ENCODE peak calls at places on chromosome 7, in ten cellular contexts. M is mammary epithelial cell, W is psoas muscle, G is heart left ventricle, Z is right lobe of liver, F is body of pancreas, N is cardiac muscle cell, E is ovary, S is stomach, C is heart right ventricle. X is an unnamed sample. For H3K4me1, the result is how much of the 10 kb centered on the place peaks cover.

GRCh38 chr7:72408966-72409637 is 3.0 kb downstream of the CALN1 start:
- DNase-seq in M (no peak), W (no peak), G (no peak), Z (no peak), F (no peak), N (no peak), E (no peak), S (no peak), C (no peak), X (no peak)

GRCh38 chr7:85102813-85103350 is 84.0 kb downstream of the SEMA3D start:
- DNase-seq in M (no peak), W (no peak), G (no peak), Z (no peak), F (no peak), N (peak), E (no peak), S (no peak), C (no peak), X (no peak)

GRCh38 chr7:22251906-22252495 is 105.0 kb downstream of the RAPGEF5 start:
- DNase-seq in M (no peak), W (no peak), G (no peak), Z (no peak), F (no peak), N (no peak), E (no peak), S (no peak), C (no peak), X (no peak)

GRCh38 chr7:155947051-155947450 is 134.8 kb upstream of the SHH start:
- DNase-seq in M (no peak), W (no peak), G (no peak), Z (no peak), F (no peak), N (no peak), E (no peak), S (peak), C (no peak), X (no peak)

GRCh38 chr7:7567898-7568531 is 1.3 kb downstream of the MIOS start:
- DNase-seq in M (no peak), W (no peak), G (no peak), Z (no peak), F (no peak), N (no peak), E (no peak), S (no peak), C (no peak), X (no peak)

GRCh38 chr7:90579181-90579688 is 16.9 kb upstream of the CDK14 start:
- DNase-seq in M (peak), W (no peak), G (no peak), Z (no peak), F (no peak), N (peak), E (no peak), S (no peak), C (no peak), X (no peak)

GRCh38 chr7:6273380-6273837 is 985 bp upstream of the CYTH3 start:
- DNase-seq in M (no peak), W (peak), G (no peak), Z (peak), F (peak), N (no peak), E (peak), S (no peak), C (no peak), X (peak)

GRCh38 chr7:85927226-85927625 is 716.5 kb upstream of the GRM3 start:
- DNase-seq in M (no peak), W (no peak), G (no peak), Z (no peak), F (no peak), N (no peak), E (no peak), S (no peak), C (no peak), X (no peak)

GRCh38 chr7:51079494-51079893 is 237.1 kb downstream of the COBL start:
- DNase-seq in M (peak), W (no peak), G (no peak), Z (no peak), F (peak), N (no peak), E (no peak), S (no peak), C (no peak), X (no peak)

GRCh38 chr7:77877800-77878199 is 79.2 kb downstream of the PHTF2 start:
- DNase-seq in M (no peak), W (no peak), G (no peak), Z (no peak), F (no peak), N (no peak), E (no peak), S (no peak), C (no peak), X (no peak)

GRCh38 chr7:49660170-49660783 is 113.2 kb upstream of the VWC2 start:
- DNase-seq in M (no peak), W (no peak), G (no peak), Z (no peak), F (no peak), N (no peak), E (no peak), S (no peak), C (no peak), X (no peak)

GRCh38 chr7:115299379-115300038 is 377.6 kb downstream of the MDFIC start:
- DNase-seq in M (no peak), W (no peak), G (no peak), Z (no peak), F (no peak), N (no peak), E (no peak), S (no peak), C (no peak), X (no peak)

GRCh38 chr7:103504505-103505135 is 58.6 kb upstream of the SLC26A5 start:
- DNase-seq in M (no peak), W (no peak), G (no peak), Z (no peak), F (no peak), N (no peak), E (no peak), S (no peak), C (no peak), X (no peak)

GRCh38 chr7:66553001-66553400 is 75.7 kb upstream of the KCTD7 start:
- DNase-seq in M (no peak), W (no peak), G (no peak), Z (no peak), F (no peak), N (no peak), E (no peak), S (no peak), C (no peak), X (no peak)

DNA sequence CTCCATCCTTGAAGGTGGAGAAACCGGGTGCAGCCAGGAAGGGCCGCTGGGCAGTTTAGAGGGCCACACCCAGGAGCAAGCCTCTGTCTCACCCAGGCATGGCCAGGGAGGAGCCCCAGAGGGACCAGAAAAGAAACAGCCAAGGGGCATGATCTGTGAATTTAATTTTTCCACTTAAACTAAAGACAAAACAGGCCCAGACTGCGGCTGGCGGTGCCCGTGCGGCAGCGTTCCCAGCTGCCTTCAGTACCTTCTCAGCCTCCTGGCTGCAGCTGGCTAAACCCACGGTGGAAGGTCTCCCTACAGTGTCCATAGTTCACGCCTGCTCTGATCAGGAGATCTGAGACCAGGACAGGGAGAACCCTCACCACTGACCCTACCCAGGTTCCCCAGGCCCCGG is 12.9 kb downstream of the UNCX start:
- DNase-seq in M (no peak), W (no peak), G (no peak), Z (no peak), F (no peak), N (no peak), E (no peak), S (no peak), C (no peak), X (no peak)
- H3K4me1 ChIP-seq in M (under half), W (under half), G (under half), Z (under half), F (under half), N (under half), E (under half), S (under half), C (under half), X (under half)

GRCh38 chr7:35253680-35254495 is at the start of gene TBX20:
- DNase-seq in M (no peak), W (peak), G (peak), Z (no peak), F (peak), N (peak), E (no peak), S (peak), C (peak), X (peak)
- H3K4me3 ChIP-seq in M (no peak), W (peak), G (peak), Z (peak), F (no peak), N (peak), E (peak), S (peak), C (peak), X (peak)

GRCh38 chr7:99459087-99459486 is 6.9 kb downstream of the ATP5MF start:
- DNase-seq in M (no peak), W (no peak), G (no peak), Z (no peak), F (no peak), N (peak), E (no peak), S (no peak), C (no peak), X (peak)

GRCh38 chr7:99456288-99456687 is 9.7 kb downstream of the ATP5MF start:
- DNase-seq in M (no peak), W (no peak), G (no peak), Z (no peak), F (no peak), N (no peak), E (no peak), S (no peak), C (no peak), X (no peak)

GRCh38 chr7:99455874-99456273 is 10.1 kb downstream of the ATP5MF start:
- DNase-seq in M (no peak), W (no peak), G (no peak), Z (no peak), F (no peak), N (no peak), E (no peak), S (no peak), C (no peak), X (no peak)

GRCh38 chr7:99457646-99458493 is 8.1 kb downstream of the ATP5MF start:
- DNase-seq in M (no peak), W (no peak), G (no peak), Z (no peak), F (no peak), N (no peak), E (no peak), S (no peak), C (no peak), X (no peak)

DNA sequence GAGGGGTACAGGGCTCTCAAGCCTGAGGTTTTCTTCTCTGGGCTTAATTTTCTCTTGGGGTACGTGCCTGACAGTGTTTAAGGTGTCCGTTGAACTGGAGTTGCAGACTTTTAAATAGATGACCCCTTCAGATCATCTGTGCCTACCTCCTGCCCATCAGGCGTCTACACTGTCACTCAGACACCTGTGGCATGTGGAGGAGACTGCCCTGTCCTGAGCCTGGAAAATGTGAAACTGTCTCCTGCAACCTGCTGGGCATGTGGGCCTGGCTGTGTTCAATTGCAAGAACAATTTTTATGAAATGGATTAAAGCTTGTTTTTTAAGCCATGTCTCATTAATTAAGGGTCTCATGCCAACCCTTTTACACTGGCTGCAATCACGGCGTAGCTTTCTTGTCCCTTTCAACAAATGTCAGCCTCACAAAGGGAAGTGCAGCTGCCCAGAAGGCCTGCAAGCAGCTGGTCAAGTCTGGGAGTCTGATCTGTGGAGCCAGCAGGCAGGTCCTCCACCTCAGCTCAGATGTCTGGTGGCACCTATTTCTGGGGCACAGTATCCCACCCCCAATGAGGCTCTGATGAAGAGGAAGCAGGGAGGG is 8.8 kb downstream of the ATP5MF start:
- DNase-seq in M (no peak), W (no peak), G (no peak), Z (no peak), F (no peak), N (no peak), E (no peak), S (no peak), C (no peak), X (no peak)
- TF ChIP-seq CTCF in M (no peak), W (no peak), G (no peak), Z (no peak), F (no peak), N (no peak), E (no peak), S (no peak), C (no peak), X (no peak)

DNA sequence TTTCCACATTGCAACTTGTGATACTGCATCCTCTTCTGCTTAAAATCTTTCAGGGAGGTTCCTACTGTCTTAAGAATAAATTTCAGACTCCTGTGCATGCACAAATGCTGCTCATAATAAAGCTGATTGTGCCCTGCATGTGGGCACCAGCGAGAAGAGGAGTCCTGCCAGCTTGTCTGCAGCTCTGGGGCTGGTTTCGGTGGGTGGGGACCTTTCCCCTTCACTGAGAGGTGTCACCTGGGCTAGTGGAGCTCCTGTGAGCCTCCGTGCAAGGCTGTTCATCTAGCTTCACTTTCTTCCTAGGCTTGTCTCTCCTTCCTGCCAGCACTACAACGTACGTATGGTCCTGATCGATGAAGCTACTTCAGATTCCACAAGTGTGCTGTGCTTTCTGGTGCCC is 45.0 kb downstream of the SDK1 start:
- DNase-seq in M (no peak), W (no peak), G (no peak), Z (no peak), F (no peak), N (no peak), E (no peak), S (no peak), C (no peak), X (no peak)
- H3K4me1 ChIP-seq in M (under half), W (under half), G (under half), Z (under half), F (under half), N (under half), E (under half), S (under half), C (under half), X (under half)

DNA sequence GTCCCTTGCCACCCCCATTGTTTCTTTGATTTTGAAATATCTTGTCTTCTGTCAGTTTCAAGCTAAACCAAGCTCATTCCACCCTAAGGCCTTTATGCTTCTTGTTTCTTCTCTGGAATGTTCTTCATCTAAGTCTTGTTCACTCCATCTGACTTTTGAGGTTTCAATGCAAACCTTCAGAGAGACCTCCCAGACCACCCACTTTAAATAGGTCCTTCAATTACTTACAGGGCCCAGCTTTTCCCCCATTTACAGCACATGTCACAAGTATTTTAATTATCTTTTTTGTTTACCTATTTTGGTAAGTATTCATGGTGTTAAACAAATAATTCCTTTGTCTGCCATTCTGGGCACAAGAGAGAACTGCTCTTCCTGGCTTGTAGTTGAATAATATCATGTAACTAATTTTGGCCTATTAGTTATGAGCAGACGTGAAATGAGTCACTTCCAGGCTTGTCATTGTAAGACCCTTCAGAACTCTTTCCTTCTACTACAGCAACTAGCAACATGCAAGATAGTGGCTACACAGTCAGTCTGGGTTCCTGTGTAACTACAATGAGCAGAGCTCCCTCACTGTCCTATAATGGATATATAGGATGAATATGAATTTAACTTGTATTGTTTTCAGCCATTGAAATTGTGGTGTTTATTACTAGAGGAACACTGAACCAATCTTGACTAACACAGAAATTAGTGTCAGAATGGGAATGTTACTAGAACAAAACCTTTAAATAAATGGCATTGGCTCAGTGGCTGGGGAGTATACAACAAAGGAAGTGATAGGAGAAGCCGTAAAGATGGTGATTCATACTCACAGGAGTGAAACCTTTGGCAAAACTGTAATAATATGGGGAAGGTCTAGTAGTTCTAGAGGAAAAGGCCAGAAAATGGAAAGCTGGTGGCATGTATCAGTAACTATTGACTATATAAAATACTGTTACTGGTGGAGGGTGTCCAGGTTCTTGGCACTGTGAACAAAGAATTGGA is 2.8 kb upstream of the MTPN start:
- DNase-seq in M (peak), W (no peak), G (peak), Z (no peak), F (no peak), N (peak), E (no peak), S (no peak), C (no peak), X (no peak)
- H3K4me3 ChIP-seq in M (peak), W (no peak), G (no peak), Z (no peak), F (no peak), N (no peak), E (no peak), S (no peak), C (no peak), X (no peak)

DNA sequence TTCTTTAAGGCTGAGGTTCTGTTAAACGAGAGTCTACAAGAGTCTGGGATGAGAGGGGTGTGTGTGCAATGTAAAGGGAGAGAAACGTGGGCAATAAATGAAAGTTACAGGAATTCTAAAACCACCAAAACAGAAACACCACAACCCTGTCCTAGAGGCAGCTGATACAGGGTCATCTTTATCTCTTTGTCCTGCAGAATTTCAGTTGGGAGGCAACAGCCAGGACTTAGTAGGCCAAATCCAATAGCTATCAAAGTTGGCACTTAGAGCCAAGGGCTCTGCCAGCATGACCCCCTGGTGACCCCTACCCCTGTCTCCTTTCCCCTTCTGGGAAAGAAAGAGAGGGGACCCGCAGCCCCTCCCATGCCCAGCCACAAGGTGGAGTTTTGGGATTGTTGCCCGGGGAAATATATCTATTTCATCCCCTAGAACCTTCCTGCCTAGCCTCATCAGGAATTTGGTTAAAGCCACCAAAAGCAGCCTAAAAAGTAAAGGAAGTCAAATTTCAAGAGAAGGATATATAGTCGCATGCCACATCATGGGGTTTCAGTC is 85.2 kb downstream of the OSBPL3 start:
- DNase-seq in M (no peak), W (no peak), G (no peak), Z (no peak), F (no peak), N (no peak), E (peak), S (no peak), C (no peak), X (peak)
- TF ChIP-seq CTCF in M (peak), W (peak), G (peak), Z (peak), F (no peak), N (peak), E (no peak), S (no peak), C (peak), X (peak)

GRCh38 chr7:27965650-27966049 is 214.9 kb downstream of the JAZF1 start:
- DNase-seq in M (no peak), W (no peak), G (no peak), Z (no peak), F (no peak), N (no peak), E (no peak), S (no peak), C (no peak), X (no peak)

GRCh38 chr7:27964840-27965239 is 215.8 kb downstream of the JAZF1 start:
- DNase-seq in M (no peak), W (no peak), G (no peak), Z (no peak), F (no peak), N (no peak), E (no peak), S (no peak), C (no peak), X (no peak)

GRCh38 chr7:27967639-27968038 is 213.0 kb downstream of the JAZF1 start:
- DNase-seq in M (no peak), W (no peak), G (no peak), Z (no peak), F (no peak), N (no peak), E (no peak), S (no peak), C (no peak), X (no peak)

GRCh38 chr7:27962250-27962649 is 218.3 kb downstream of the JAZF1 start:
- DNase-seq in M (no peak), W (no peak), G (no peak), Z (no peak), F (no peak), N (no peak), E (no peak), S (no peak), C (no peak), X (no peak)

GRCh38 chr7:27966219-27966780 is 214.3 kb downstream of the JAZF1 start:
- DNase-seq in M (no peak), W (no peak), G (no peak), Z (no peak), F (no peak), N (no peak), E (no peak), S (no peak), C (no peak), X (no peak)
- H3K4me1 ChIP-seq in M (under half), W (under half), G (under half), Z (under half), F (under half), N (under half), E (under half), S (under half), C (under half), X (under half)

DNA sequence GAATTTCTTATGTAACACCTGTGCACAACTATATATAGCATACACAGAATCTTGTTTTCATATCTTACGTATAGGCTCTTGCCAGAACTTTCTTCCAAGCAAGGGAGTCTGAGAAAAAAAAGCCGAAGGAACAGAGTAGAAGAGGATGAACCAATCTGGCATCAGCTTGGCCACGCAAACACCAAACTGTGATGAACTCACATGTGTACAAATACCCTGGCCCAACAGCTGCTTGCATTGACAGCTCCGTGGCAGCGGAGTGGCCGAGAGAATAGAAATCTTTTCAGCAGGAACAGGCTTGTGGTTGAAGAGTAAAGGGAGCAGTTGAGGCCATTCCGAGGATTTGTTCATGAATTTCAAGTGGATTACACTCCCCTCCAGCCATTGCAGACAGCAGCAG is 173.8 kb upstream of the PLXNA4 start:
- DNase-seq in M (no peak), W (no peak), G (no peak), Z (no peak), F (no peak), N (peak), E (no peak), S (no peak), C (no peak), X (no peak)
- H3K4me3 ChIP-seq in M (no peak), W (no peak), G (no peak), Z (no peak), F (no peak), N (no peak), E (no peak), S (no peak), C (no peak), X (no peak)

X was measured in BE2C.